ENCODE peak calls at places on chromosomes 1 and 21, in nine cellular contexts. X, W, A, Y, R, U, L, C and V are unnamed samples.

GRCh38 chr21:42668193-42668592 is 14.8 kb downstream of the PDE9A start:
- DNase-seq in A (no peak), Y (no peak), C (no peak), U (no peak), X (no peak), L (no peak), W (no peak), R (no peak), V (no peak)

GRCh38 chr1:24276791-24277190 is 42.4 kb upstream of the GRHL3 start:
- DNase-seq in R (no peak), W (no peak), L (no peak), A (no peak), U (no peak), X (no peak), Y (no peak), C (no peak), V (no peak)

GRCh38 chr1:9766759-9767442 is 56.9 kb downstream of the CLSTN1 start:
- DNase-seq in C (no peak), Y (no peak), X (no peak), R (no peak), L (no peak), U (no peak), W (no peak), A (no peak), V (no peak)

GRCh38 chr1:228972576-228972975 is 237.3 kb downstream of the RHOU start:
- DNase-seq in Y (no peak), C (no peak), A (no peak), U (no peak), W (no peak), R (no peak), L (no peak), X (no peak), V (no peak)

GRCh38 chr1:205286335-205286950 is 35.1 kb downstream of the NUAK2 start:
- DNase-seq in C (peak; percentile 40), X (no peak), W (no peak), L (peak; percentile 65), U (no peak), A (no peak), R (no peak), Y (no peak), V (peak; percentile 58)

GRCh38 chr1:9784508-9785133 is 39.1 kb downstream of the CLSTN1 start:
- DNase-seq in C (peak; percentile 69), R (peak; percentile 46), A (peak; percentile 68), Y (no peak), W (peak; percentile 92), U (peak; percentile 63), L (peak; percentile 28), X (peak; percentile 79), V (no peak)

GRCh38 chr1:169586395-169587255 is at the start of gene F5:
- DNase-seq in X (peak; percentile 51), Y (peak; percentile 77), A (peak; percentile 58), W (peak; percentile 92), L (peak; percentile 20), R (peak; percentile 40), U (peak; percentile 55), C (peak; percentile 82), V (peak; percentile 30)

GRCh38 chr1:16048573-16049189 is 5.1 kb downstream of the CLCNKB start:
- DNase-seq in L (no peak), W (peak; percentile 97), X (peak; percentile 95), R (peak; percentile 27), Y (peak; percentile 97), A (peak; percentile 72), U (peak; percentile 41), C (peak; percentile 50), V (no peak)

GRCh38 chr1:100438789-100439188 is 86.5 kb downstream of the CDC14A start:
- DNase-seq in A (no peak), C (no peak), L (no peak), U (no peak), Y (no peak), W (no peak), R (no peak), X (no peak), V (no peak)

GRCh38 chr1:211305044-211305443 is 21.6 kb upstream of the TRAF5 start:
- DNase-seq in X (no peak), C (no peak), L (no peak), A (no peak), R (no peak), Y (no peak), W (no peak), U (no peak), V (no peak)

GRCh38 chr1:31708324-31708723 is 4.5 kb upstream of the COL16A1 start:
- DNase-seq in X (no peak), A (no peak), R (no peak), U (no peak), W (no peak), C (no peak), Y (no peak), L (no peak), V (no peak)

GRCh38 chr1:59163268-59164092 is 133.4 kb upstream of the FGGY start:
- DNase-seq in Y (no peak), X (no peak), R (no peak), A (no peak), W (no peak), U (no peak), L (no peak), C (no peak), V (no peak)

GRCh38 chr1:46749921-46750404 is 31.0 kb upstream of the EFCAB14 start:
- DNase-seq in X (no peak), U (peak; percentile 56), A (no peak), C (no peak), R (no peak), L (no peak), Y (no peak), W (no peak), V (no peak)

GRCh38 chr1:172167801-172168596 is 252.5 kb upstream of the C1orf105 start:
- DNase-seq in Y (no peak), X (no peak), R (no peak), U (no peak), W (no peak), L (no peak), C (no peak), A (peak; percentile 1), V (no peak)

GRCh38 chr1:201370500-201370899 is 7.0 kb downstream of the TNNT2 start:
- DNase-seq in X (no peak), Y (no peak), W (no peak), A (no peak), U (no peak), L (no peak), R (no peak), C (no peak), V (no peak)

GRCh38 chr1:184982002-184982954 is 8.0 kb upstream of the NIBAN1 start:
- DNase-seq in A (peak; percentile 65), R (peak; percentile 58), W (peak; percentile 82), C (peak; percentile 82), U (peak; percentile 77), Y (peak; percentile 75), X (peak; percentile 88), L (peak; percentile 54), V (peak; percentile 41)

GRCh38 chr1:23741609-23742008 is 1.7 kb upstream of the ELOA start:
- DNase-seq in R (no peak), C (no peak), W (no peak), X (no peak), U (no peak), A (no peak), L (no peak), Y (no peak), V (no peak)

GRCh38 chr1:59570524-59570923 is 244.2 kb upstream of the HOOK1 start:
- DNase-seq in R (no peak), A (no peak), U (no peak), X (no peak), C (no peak), W (no peak), L (peak; percentile 55), Y (no peak), V (no peak)

GRCh38 chr1:10626011-10626731 is 151.4 kb downstream of the PEX14 start:
- DNase-seq in W (no peak), L (no peak), U (no peak), C (no peak), Y (no peak), A (peak; percentile 82), R (no peak), X (no peak), V (no peak)

GRCh38 chr1:39322431-39322830 is 117.9 kb downstream of the MACF1 start:
- DNase-seq in W (no peak), X (no peak), L (no peak), U (no peak), A (no peak), R (no peak), C (no peak), Y (no peak), V (no peak)
- TF ChIP-seq POLR2AphosphoS5 in W (no peak), X (no peak), L (no peak), U (no peak), A (no peak), R (no peak), C (no peak), Y (no peak), V (no peak)

GRCh38 chr1:26281971-26282693 is 2.2 kb downstream of the SH3BGRL3 start:
- DNase-seq in R (no peak), L (no peak), C (no peak), X (peak; percentile 60), Y (peak; percentile 87), A (no peak), W (peak; percentile 92), U (no peak), V (no peak)
- TF ChIP-seq POLR2AphosphoS5 in R (no peak), L (no peak), C (no peak), X (no peak), Y (peak; percentile 30), A (no peak), W (peak; percentile 25), U (no peak), V (no peak)

GRCh38 chr1:171115280-171115897 is 24.7 kb downstream of the FMO3 start:
- DNase-seq in A (no peak), C (no peak), X (no peak), W (no peak), R (no peak), U (no peak), Y (no peak), L (no peak), V (no peak)
- TF ChIP-seq POLR2AphosphoS5 in A (no peak), C (no peak), X (no peak), W (no peak), R (no peak), U (no peak), Y (no peak), L (no peak), V (no peak)

GRCh38 chr1:74772945-74773344 is 40.0 kb downstream of the TYW3 start:
- DNase-seq in X (no peak), L (no peak), R (no peak), C (no peak), Y (no peak), U (no peak), W (no peak), A (no peak), V (no peak)
- TF ChIP-seq POLR2AphosphoS5 in X (no peak), L (no peak), R (no peak), C (no peak), Y (no peak), U (no peak), W (no peak), A (no peak), V (no peak)

GRCh38 chr1:8089535-8090228 is 63.6 kb upstream of the ERRFI1 start:
- DNase-seq in A (no peak), C (no peak), W (no peak), L (no peak), X (no peak), U (no peak), Y (no peak), R (no peak), V (no peak)
- TF ChIP-seq POLR2AphosphoS5 in A (no peak), C (no peak), W (no peak), L (no peak), X (no peak), U (no peak), Y (no peak), R (no peak), V (no peak)